ENCODE peak calls at places on chromosomes 3 and 15, in eight cellular contexts. E is upper lobe of left lung, O is stomach, J is HCT116, Y is spleen, M is suprapubic skin, B is GM23338, Q is SK-N-SH. R is an unnamed sample. For H3K4me1, the result is how much of the 10 kb centered on the place peaks cover.

GRCh38 chr3:86887876-86888275 is 103.1 kb downstream of the VGLL3 start:
- DNase-seq in E (no peak), O (no peak), J (no peak), Y (no peak), M (no peak), B (no peak), Q (no peak), R (no peak)

GRCh38 chr3:73401058-73401457 is 223.7 kb downstream of the PDZRN3 start:
- DNase-seq in E (no peak), O (no peak), J (no peak), Y (no peak), M (no peak), B (no peak), Q (no peak), R (no peak)

GRCh38 chr3:189632238-189632637 is 1.0 kb downstream of the TP63 start:
- DNase-seq in E (no peak), O (no peak), J (no peak), Y (no peak), M (no peak), B (peak), Q (no peak), R (no peak)

GRCh38 chr3:5499404-5499803 is 311.9 kb downstream of the EDEM1 start:
- DNase-seq in E (no peak), O (no peak), J (no peak), Y (no peak), M (no peak), B (no peak), Q (no peak), R (no peak)

GRCh38 chr15:51856714-51857380 is 27.4 kb downstream of the TMOD3 start:
- DNase-seq in E (no peak), O (no peak), J (no peak), Y (no peak), M (no peak), B (no peak), Q (no peak), R (no peak)

GRCh38 chr15:91110407-91110806 is 10.3 kb downstream of the SV2B start:
- DNase-seq in E (peak), O (no peak), J (no peak), Y (no peak), M (no peak), B (no peak), Q (no peak), R (no peak)

GRCh38 chr15:57662802-57663201 is 43.7 kb upstream of the POLR2M start:
- DNase-seq in E (no peak), O (no peak), J (no peak), Y (no peak), M (no peak), B (no peak), Q (no peak), R (no peak)

GRCh38 chr3:55169608-55170010 is 241.8 kb upstream of the LRTM1 start:
- DNase-seq in E (no peak), O (no peak), J (no peak), Y (no peak), M (no peak), B (no peak), Q (no peak), R (no peak)

GRCh38 chr3:187775549-187775948 is 30.3 kb upstream of the BCL6 start:
- DNase-seq in E (no peak), O (no peak), J (no peak), Y (no peak), M (no peak), B (no peak), Q (no peak), R (no peak)

GRCh38 chr3:178334239-178334638 is 202.0 kb upstream of the KCNMB2 start:
- DNase-seq in E (no peak), O (no peak), J (no peak), Y (peak), M (no peak), B (no peak), Q (no peak), R (no peak)

GRCh38 chr3:195181781-195182469 is 89.0 kb downstream of the XXYLT1 start:
- DNase-seq in E (no peak), O (no peak), J (no peak), Y (no peak), M (no peak), B (no peak), Q (no peak), R (no peak)

GRCh38 chr15:90869140-90869541 is 753 bp downstream of the FURIN start:
- DNase-seq in E (no peak), O (no peak), J (no peak), Y (no peak), M (no peak), B (no peak), Q (no peak), R (no peak)

GRCh38 chr3:73768594-73769308 is 144.0 kb upstream of the PDZRN3 start:
- DNase-seq in E (no peak), O (no peak), J (no peak), Y (no peak), M (no peak), B (peak), Q (peak), R (no peak)

DNA sequence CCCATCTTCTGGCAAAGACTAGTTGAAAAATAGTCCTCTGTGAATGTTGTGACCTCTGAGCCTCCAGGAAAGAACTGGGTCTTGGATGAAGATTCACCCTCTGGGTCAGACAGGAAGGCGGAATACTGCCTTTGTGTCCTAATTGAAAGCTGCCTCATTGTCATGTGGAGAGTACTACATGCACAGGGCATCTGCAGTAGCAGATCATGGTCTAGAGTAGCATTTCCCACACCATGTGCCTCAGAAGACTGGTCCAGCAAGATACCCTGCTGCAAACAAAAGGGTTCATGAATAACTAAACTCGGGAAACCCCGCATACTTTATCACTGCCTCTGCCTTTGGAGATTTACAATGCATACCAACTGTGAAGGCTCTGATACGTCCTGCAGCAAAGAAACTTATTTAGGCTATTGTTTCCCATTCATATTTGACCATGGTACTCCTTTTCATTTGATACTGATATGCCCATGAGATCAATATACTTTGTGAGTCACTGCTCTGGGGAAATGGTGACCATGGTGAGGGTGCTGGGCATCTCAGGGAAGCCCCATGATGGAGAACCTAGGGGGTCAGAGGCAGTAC is 22.7 kb downstream of the IRAK2 start:
- DNase-seq in E (no peak), O (no peak), J (no peak), Y (no peak), M (no peak), B (peak), Q (no peak), R (no peak)
- H3K4me1 ChIP-seq in E (half or more), O (half or more), J (under half), Y (half or more), M (half or more), B (under half), Q (under half), R (under half)

DNA sequence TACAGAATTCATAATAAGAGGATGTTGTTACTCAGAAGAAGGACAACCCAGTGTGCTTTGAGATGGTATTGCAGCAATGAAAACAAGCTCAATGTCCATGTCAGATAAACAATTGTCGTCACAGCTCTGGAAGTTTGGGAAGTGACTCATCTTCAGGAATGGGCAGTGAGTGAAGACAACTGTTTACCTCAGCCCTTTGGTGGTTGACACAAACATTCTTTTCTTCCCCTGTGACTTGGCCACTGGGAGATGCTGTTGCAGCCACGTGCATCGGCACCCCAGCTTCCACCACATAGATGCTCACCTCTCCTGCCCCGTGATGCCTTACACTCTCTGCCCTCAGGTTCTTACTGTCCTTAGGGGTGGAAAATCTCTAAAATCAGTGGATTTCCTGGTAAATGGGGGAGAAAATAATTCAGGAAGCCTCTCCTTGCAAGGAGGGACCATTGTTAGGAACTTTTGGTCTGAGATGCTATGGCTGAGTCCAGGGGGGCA is 114.1 kb upstream of the GALNT15 start:
- DNase-seq in E (no peak), O (no peak), J (peak), Y (no peak), M (no peak), B (peak), Q (no peak), R (peak)
- TF ChIP-seq CTCF in E (no peak), O (no peak), J (peak), Y (no peak), M (no peak), B (no peak), Q (peak), R (peak)

GRCh38 chr3:6809349-6809748 is 51.6 kb upstream of the GRM7 start:
- DNase-seq in E (no peak), O (no peak), J (no peak), Y (no peak), M (no peak), B (no peak), Q (no peak), R (no peak)

GRCh38 chr3:6806991-6807390 is 53.9 kb upstream of the GRM7 start:
- DNase-seq in E (no peak), O (no peak), J (no peak), Y (no peak), M (no peak), B (no peak), Q (no peak), R (no peak)

GRCh38 chr3:6805236-6805635 is 55.7 kb upstream of the GRM7 start:
- DNase-seq in E (no peak), O (no peak), J (no peak), Y (no peak), M (no peak), B (no peak), Q (no peak), R (no peak)

GRCh38 chr3:6803652-6804051 is 57.3 kb upstream of the GRM7 start:
- DNase-seq in E (no peak), O (no peak), J (no peak), Y (no peak), M (no peak), B (no peak), Q (no peak), R (no peak)

DNA sequence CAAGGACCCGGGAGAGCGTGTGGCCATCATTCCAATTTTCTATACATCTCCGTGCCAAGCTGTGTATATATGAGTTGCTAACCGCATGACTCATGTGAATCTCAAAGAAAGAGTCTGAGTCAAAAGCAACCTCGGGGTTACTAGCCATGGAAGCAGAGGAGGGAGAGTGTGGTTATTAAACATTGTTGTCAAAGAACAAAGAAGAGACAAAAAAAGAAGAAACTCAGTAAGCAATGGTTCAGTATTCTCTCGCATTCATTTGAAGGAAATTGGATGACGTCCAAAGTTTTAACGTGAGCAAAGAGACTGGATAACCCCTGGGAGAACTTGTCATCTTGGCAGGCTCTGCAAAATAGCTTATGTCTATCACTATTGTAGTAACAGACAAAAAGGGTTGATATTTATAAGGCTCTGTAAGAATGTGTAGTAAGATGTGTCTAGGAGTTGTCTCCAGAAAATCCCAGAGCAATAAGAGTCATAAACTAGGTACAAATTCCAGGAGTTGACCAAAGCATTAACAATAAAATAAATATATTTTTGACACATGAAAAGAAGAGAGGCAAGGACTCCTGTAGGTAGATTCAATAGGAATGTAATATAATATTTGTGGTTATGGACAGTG is 52.8 kb upstream of the GRM7 start:
- DNase-seq in E (no peak), O (no peak), J (no peak), Y (no peak), M (no peak), B (peak), Q (no peak), R (no peak)
- TF ChIP-seq POLR2AphosphoS5 in E (no peak), O (no peak), J (no peak), Y (no peak), M (no peak), B (no peak), Q (no peak), R (no peak)

GRCh38 chr3:13019243-13019701 is 54.0 kb downstream of the IQSEC1 start:
- DNase-seq in E (peak), O (no peak), J (no peak), Y (peak), M (no peak), B (peak), Q (peak), R (no peak)

GRCh38 chr3:13021141-13021933 is 51.9 kb downstream of the IQSEC1 start:
- DNase-seq in E (no peak), O (peak), J (no peak), Y (peak), M (no peak), B (no peak), Q (peak), R (peak)

GRCh38 chr3:13019706-13020105 is 53.5 kb downstream of the IQSEC1 start:
- DNase-seq in E (no peak), O (no peak), J (no peak), Y (peak), M (no peak), B (no peak), Q (no peak), R (peak)

GRCh38 chr3:13018561-13019242 is 54.5 kb downstream of the IQSEC1 start:
- DNase-seq in E (no peak), O (no peak), J (no peak), Y (peak), M (no peak), B (no peak), Q (no peak), R (no peak)

DNA sequence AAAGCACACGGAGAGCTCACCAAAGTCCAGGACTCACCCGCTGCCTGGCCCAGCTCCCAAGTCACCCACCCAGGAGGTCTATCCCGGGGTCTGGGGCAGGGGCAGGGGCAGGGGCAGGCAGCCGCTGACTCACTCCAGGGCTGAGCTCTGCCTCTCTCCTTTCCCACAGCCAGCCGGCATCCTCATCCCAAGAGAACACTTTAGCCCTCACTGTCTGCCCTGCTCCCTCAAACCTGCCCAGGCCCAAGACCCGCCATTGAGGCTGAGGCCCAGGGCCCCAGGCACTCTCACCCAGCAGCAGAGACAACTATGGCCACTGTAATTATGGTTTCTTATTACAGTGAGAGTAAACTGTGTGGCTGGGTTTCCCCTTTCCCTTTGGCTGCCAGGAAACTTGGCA is 53.1 kb downstream of the IQSEC1 start:
- DNase-seq in E (no peak), O (no peak), J (no peak), Y (peak), M (no peak), B (no peak), Q (no peak), R (no peak)
- H3K4me1 ChIP-seq in E (under half), O (half or more), J (under half), Y (half or more), M (half or more), B (under half), Q (half or more), R (under half)

GRCh38 chr15:68615301-68615700 is 36.5 kb downstream of the CORO2B start:
- DNase-seq in E (no peak), O (no peak), J (no peak), Y (no peak), M (no peak), B (no peak), Q (no peak), R (no peak)
- TF ChIP-seq CTCF in E (no peak), O (no peak), J (no peak), Y (no peak), M (no peak), B (no peak), Q (no peak), R (no peak)

DNA sequence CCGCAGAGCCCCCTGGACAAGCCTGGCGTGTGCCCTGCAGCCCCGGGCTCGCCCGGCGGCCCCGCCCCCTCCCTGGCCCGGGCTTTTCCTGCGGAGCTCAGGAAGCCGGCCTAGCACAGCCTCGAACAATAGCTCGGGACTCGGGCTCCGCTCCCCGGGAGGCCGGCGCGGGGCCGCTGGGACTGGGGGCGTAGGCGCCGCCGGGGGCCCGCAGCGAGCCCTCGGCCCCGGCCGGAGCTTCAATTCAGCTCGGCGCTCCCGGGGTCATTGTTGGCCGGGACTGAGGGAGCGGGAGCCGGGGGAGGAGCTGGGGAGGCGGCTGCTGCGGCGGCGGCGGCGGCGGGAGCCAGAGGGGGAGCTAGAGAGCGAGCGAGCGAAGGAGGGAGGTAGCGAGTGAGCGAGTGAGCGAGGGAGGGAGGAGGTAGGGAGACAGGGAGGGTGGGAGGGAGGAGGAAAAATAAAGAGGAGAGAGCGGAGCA is 41.0 kb upstream of the ROPN1 start:
- DNase-seq in E (peak), O (peak), J (peak), Y (peak), M (peak), B (peak), Q (peak), R (peak)
- TF ChIP-seq POLR2AphosphoS5 in E (no peak), O (no peak), J (no peak), Y (peak), M (no peak), B (peak), Q (no peak), R (no peak)

R was measured in breast epithelium.